ENCODE peak calls at places on chromosome 1, in six cellular contexts. One of them, this sample, is unnamed.

GRCh38 chr1:182381962-182382819 is 9.4 kb downstream of the GLUL start:
- ATAC-seq in gastroesophageal sphincter: peak
- ATAC-seq in omental fat pad: no peak
- ATAC-seq in A549: no peak
- ATAC-seq in gastrocnemius medialis: no peak
- ATAC-seq in right cardiac atrium: no peak
- ATAC-seq in this sample: no peak

GRCh38 chr1:244304156-244304555 is 147.6 kb downstream of the ADSS2 start:
- ATAC-seq in gastroesophageal sphincter: no peak
- ATAC-seq in omental fat pad: no peak
- ATAC-seq in A549: no peak
- ATAC-seq in gastrocnemius medialis: no peak
- ATAC-seq in right cardiac atrium: peak
- ATAC-seq in this sample: no peak

GRCh38 chr1:14095001-14095400 is 395.0 kb downstream of the PRDM2 start:
- ATAC-seq in gastroesophageal sphincter: no peak
- ATAC-seq in omental fat pad: no peak
- ATAC-seq in A549: no peak
- ATAC-seq in gastrocnemius medialis: no peak
- ATAC-seq in right cardiac atrium: no peak
- ATAC-seq in this sample: no peak

GRCh38 chr1:217109928-217110327 is 386.7 kb upstream of the ESRRG start:
- ATAC-seq in gastroesophageal sphincter: no peak
- ATAC-seq in omental fat pad: no peak
- ATAC-seq in A549: no peak
- ATAC-seq in gastrocnemius medialis: no peak
- ATAC-seq in right cardiac atrium: no peak
- ATAC-seq in this sample: no peak

GRCh38 chr1:216812966-216813365 is 89.7 kb upstream of the ESRRG start:
- ATAC-seq in gastroesophageal sphincter: no peak
- ATAC-seq in omental fat pad: no peak
- ATAC-seq in A549: no peak
- ATAC-seq in gastrocnemius medialis: peak
- ATAC-seq in right cardiac atrium: peak
- ATAC-seq in this sample: no peak

GRCh38 chr1:92065042-92065441 is 10.2 kb downstream of the SETSIP start:
- ATAC-seq in gastroesophageal sphincter: no peak
- ATAC-seq in omental fat pad: no peak
- ATAC-seq in A549: peak
- ATAC-seq in gastrocnemius medialis: no peak
- ATAC-seq in right cardiac atrium: no peak
- ATAC-seq in this sample: no peak

GRCh38 chr1:90211101-90211500 is 216.2 kb downstream of the ZNF326 start:
- ATAC-seq in gastroesophageal sphincter: no peak
- ATAC-seq in omental fat pad: no peak
- ATAC-seq in A549: no peak
- ATAC-seq in gastrocnemius medialis: no peak
- ATAC-seq in right cardiac atrium: no peak
- ATAC-seq in this sample: no peak

GRCh38 chr1:100396651-100397050 is 44.3 kb downstream of the CDC14A start:
- ATAC-seq in gastroesophageal sphincter: no peak
- ATAC-seq in omental fat pad: no peak
- ATAC-seq in A549: no peak
- ATAC-seq in gastrocnemius medialis: no peak
- ATAC-seq in right cardiac atrium: no peak
- ATAC-seq in this sample: no peak

GRCh38 chr1:27473755-27474154 is 16.2 kb downstream of the WASF2 start:
- ATAC-seq in gastroesophageal sphincter: no peak
- ATAC-seq in omental fat pad: no peak
- ATAC-seq in A549: no peak
- ATAC-seq in gastrocnemius medialis: no peak
- ATAC-seq in right cardiac atrium: no peak
- ATAC-seq in this sample: no peak

GRCh38 chr1:115320368-115320767 is 17.7 kb downstream of the NGF start:
- ATAC-seq in gastroesophageal sphincter: no peak
- ATAC-seq in omental fat pad: no peak
- ATAC-seq in A549: peak
- ATAC-seq in gastrocnemius medialis: no peak
- ATAC-seq in right cardiac atrium: no peak
- ATAC-seq in this sample: no peak

This sample was measured in stimulated activated memory B cell treated with anti-CD40 and anti-IgM and Interleukin-4, amounts not matched to agents 10 μg/mL and 1 μg/mL and 100 μg/mL, for 72 hours.